ENCODE peak calls at places on chromosome 3, in ten cellular contexts. One of them, this sample, is unnamed.

GRCh38 chr3:46270474-46270873 is 28.2 kb downstream of the CCR3 start:
- DNase-seq in upper lobe of right lung: no peak
- DNase-seq in brain microvascular endothelial cell: no peak
- DNase-seq in NB4: no peak
- DNase-seq in PC-9: no peak
- DNase-seq in fibroblast of pulmonary artery: no peak
- DNase-seq in HCT116: no peak
- DNase-seq in pancreas: no peak
- DNase-seq in PC-3: no peak
- DNase-seq in colonic mucosa: no peak
- DNase-seq in this sample: no peak

GRCh38 chr3:11661052-11661656 is 17.4 kb upstream of the VGLL4 start:
- DNase-seq in upper lobe of right lung: no peak
- DNase-seq in brain microvascular endothelial cell: no peak
- DNase-seq in NB4: no peak
- DNase-seq in PC-9: peak; percentile 13
- DNase-seq in fibroblast of pulmonary artery: peak; percentile 35
- DNase-seq in HCT116: no peak
- DNase-seq in pancreas: no peak
- DNase-seq in PC-3: peak; percentile 39
- DNase-seq in colonic mucosa: no peak
- DNase-seq in this sample: no peak

GRCh38 chr3:180277036-180277435 is 240.3 kb upstream of the PEX5L start:
- DNase-seq in upper lobe of right lung: no peak
- DNase-seq in brain microvascular endothelial cell: no peak
- DNase-seq in NB4: no peak
- DNase-seq in PC-9: no peak
- DNase-seq in fibroblast of pulmonary artery: no peak
- DNase-seq in HCT116: no peak
- DNase-seq in pancreas: no peak
- DNase-seq in PC-3: peak; percentile 85
- DNase-seq in colonic mucosa: no peak
- DNase-seq in this sample: no peak

GRCh38 chr3:48695113-48695753 is 9.5 kb upstream of the NCKIPSD start:
- DNase-seq in upper lobe of right lung: peak; percentile 59
- DNase-seq in brain microvascular endothelial cell: peak; percentile 78
- DNase-seq in NB4: no peak
- DNase-seq in PC-9: peak; percentile 59
- DNase-seq in fibroblast of pulmonary artery: peak; percentile 89
- DNase-seq in HCT116: no peak
- DNase-seq in pancreas: no peak
- DNase-seq in PC-3: no peak
- DNase-seq in colonic mucosa: peak; percentile 54
- DNase-seq in this sample: no peak

GRCh38 chr3:69370156-69370944 is 15.5 kb downstream of the FRMD4B start:
- DNase-seq in upper lobe of right lung: peak; percentile 87
- DNase-seq in brain microvascular endothelial cell: no peak
- DNase-seq in NB4: peak; percentile 2
- DNase-seq in PC-9: peak; percentile 37
- DNase-seq in fibroblast of pulmonary artery: no peak
- DNase-seq in HCT116: no peak
- DNase-seq in pancreas: peak; percentile 70
- DNase-seq in PC-3: peak; percentile 23
- DNase-seq in colonic mucosa: peak; percentile 90
- DNase-seq in this sample: no peak

GRCh38 chr3:160140756-160141155 is 84.5 kb upstream of the C3orf80 start:
- DNase-seq in upper lobe of right lung: no peak
- DNase-seq in brain microvascular endothelial cell: no peak
- DNase-seq in NB4: no peak
- DNase-seq in PC-9: no peak
- DNase-seq in fibroblast of pulmonary artery: no peak
- DNase-seq in HCT116: no peak
- DNase-seq in pancreas: no peak
- DNase-seq in PC-3: no peak
- DNase-seq in colonic mucosa: no peak
- DNase-seq in this sample: no peak

GRCh38 chr3:141308588-141309218 is 59.6 kb upstream of the ZBTB38 start:
- DNase-seq in upper lobe of right lung: peak; percentile 80
- DNase-seq in brain microvascular endothelial cell: peak; percentile 39
- DNase-seq in NB4: no peak
- DNase-seq in PC-9: peak; percentile 69
- DNase-seq in fibroblast of pulmonary artery: peak; percentile 62
- DNase-seq in HCT116: peak; percentile 79
- DNase-seq in pancreas: peak; percentile 83
- DNase-seq in PC-3: peak; percentile 61
- DNase-seq in colonic mucosa: peak; percentile 84
- DNase-seq in this sample: no peak

GRCh38 chr3:72821170-72821781 is 27.0 kb downstream of the SHQ1 start:
- DNase-seq in upper lobe of right lung: no peak
- DNase-seq in brain microvascular endothelial cell: peak; percentile 47
- DNase-seq in NB4: no peak
- DNase-seq in PC-9: no peak
- DNase-seq in fibroblast of pulmonary artery: peak; percentile 43
- DNase-seq in HCT116: no peak
- DNase-seq in pancreas: no peak
- DNase-seq in PC-3: peak; percentile 82
- DNase-seq in colonic mucosa: peak; percentile 77
- DNase-seq in this sample: no peak

GRCh38 chr3:13288732-13289718 is 131.1 kb downstream of the NUP210 start:
- DNase-seq in upper lobe of right lung: peak; percentile 40
- DNase-seq in brain microvascular endothelial cell: no peak
- DNase-seq in NB4: no peak
- DNase-seq in PC-9: no peak
- DNase-seq in fibroblast of pulmonary artery: no peak
- DNase-seq in HCT116: no peak
- DNase-seq in pancreas: no peak
- DNase-seq in PC-3: no peak
- DNase-seq in colonic mucosa: no peak
- DNase-seq in this sample: no peak

GRCh38 chr3:52742418-52743041 is 28.2 kb downstream of the NEK4 start:
- DNase-seq in upper lobe of right lung: no peak
- DNase-seq in brain microvascular endothelial cell: peak; percentile 32
- DNase-seq in NB4: peak; percentile 44
- DNase-seq in PC-9: peak; percentile 0
- DNase-seq in fibroblast of pulmonary artery: peak; percentile 62
- DNase-seq in HCT116: peak; percentile 33
- DNase-seq in pancreas: no peak
- DNase-seq in PC-3: peak; percentile 59
- DNase-seq in colonic mucosa: no peak
- DNase-seq in this sample: no peak

GRCh38 chr3:11145888-11146287 is 8.4 kb upstream of the HRH1 start:
- DNase-seq in upper lobe of right lung: no peak
- DNase-seq in brain microvascular endothelial cell: peak; percentile 89
- DNase-seq in NB4: no peak
- DNase-seq in PC-9: peak; percentile 33
- DNase-seq in fibroblast of pulmonary artery: peak; percentile 87
- DNase-seq in HCT116: peak; percentile 36
- DNase-seq in pancreas: no peak
- DNase-seq in PC-3: peak; percentile 96
- DNase-seq in colonic mucosa: no peak
- DNase-seq in this sample: peak; percentile 79

GRCh38 chr3:99984668-99985067 is 129.6 kb downstream of the FILIP1L start:
- DNase-seq in upper lobe of right lung: no peak
- DNase-seq in brain microvascular endothelial cell: no peak
- DNase-seq in NB4: no peak
- DNase-seq in PC-9: no peak
- DNase-seq in fibroblast of pulmonary artery: no peak
- DNase-seq in HCT116: no peak
- DNase-seq in pancreas: no peak
- DNase-seq in PC-3: no peak
- DNase-seq in colonic mucosa: no peak
- DNase-seq in this sample: no peak

GRCh38 chr3:25831578-25831977 is 41.7 kb downstream of the OXSM start:
- DNase-seq in upper lobe of right lung: no peak
- DNase-seq in brain microvascular endothelial cell: peak; percentile 38
- DNase-seq in NB4: peak; percentile 75
- DNase-seq in PC-9: no peak
- DNase-seq in fibroblast of pulmonary artery: peak; percentile 59
- DNase-seq in HCT116: peak; percentile 31
- DNase-seq in pancreas: no peak
- DNase-seq in PC-3: peak; percentile 46
- DNase-seq in colonic mucosa: no peak
- DNase-seq in this sample: no peak

GRCh38 chr3:37171144-37171543 is 3.2 kb downstream of the LRRFIP2 start:
- DNase-seq in upper lobe of right lung: no peak
- DNase-seq in brain microvascular endothelial cell: no peak
- DNase-seq in NB4: peak; percentile 7
- DNase-seq in PC-9: no peak
- DNase-seq in fibroblast of pulmonary artery: no peak
- DNase-seq in HCT116: no peak
- DNase-seq in pancreas: no peak
- DNase-seq in PC-3: no peak
- DNase-seq in colonic mucosa: peak; percentile 29
- DNase-seq in this sample: no peak

GRCh38 chr3:55524565-55525244 is 37.6 kb upstream of the WNT5A start:
- DNase-seq in upper lobe of right lung: no peak
- DNase-seq in brain microvascular endothelial cell: no peak
- DNase-seq in NB4: no peak
- DNase-seq in PC-9: peak; percentile 55
- DNase-seq in fibroblast of pulmonary artery: peak; percentile 46
- DNase-seq in HCT116: no peak
- DNase-seq in pancreas: no peak
- DNase-seq in PC-3: peak; percentile 95
- DNase-seq in colonic mucosa: no peak
- DNase-seq in this sample: peak; percentile 4

GRCh38 chr3:150761831-150762661 is 923 bp downstream of the SIAH2 start:
- DNase-seq in upper lobe of right lung: peak; percentile 71
- DNase-seq in brain microvascular endothelial cell: peak; percentile 47
- DNase-seq in NB4: peak; percentile 54
- DNase-seq in PC-9: peak; percentile 49
- DNase-seq in fibroblast of pulmonary artery: peak; percentile 48
- DNase-seq in HCT116: no peak
- DNase-seq in pancreas: peak; percentile 86
- DNase-seq in PC-3: peak; percentile 64
- DNase-seq in colonic mucosa: peak; percentile 80
- DNase-seq in this sample: no peak

DNA sequence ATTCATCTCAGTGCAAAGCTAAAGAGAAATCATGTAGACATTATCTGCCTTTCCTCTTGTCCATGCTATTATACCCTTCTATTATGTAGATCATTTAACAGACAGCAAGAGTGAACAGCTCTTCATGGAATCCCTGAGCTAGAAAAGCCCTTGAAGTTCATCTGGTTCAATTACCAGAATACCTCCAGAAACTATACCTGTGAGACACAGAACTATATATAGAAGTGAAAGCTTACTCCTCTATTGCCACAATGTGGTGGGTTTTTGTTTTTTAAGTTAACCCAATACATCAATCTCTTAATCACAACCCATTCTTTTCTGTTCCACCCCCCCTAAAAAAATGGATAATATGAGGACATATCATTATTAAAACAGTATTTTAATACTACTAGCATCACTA is 347.7 kb downstream of the PLCL2 start:
- DNase-seq in upper lobe of right lung: no peak
- DNase-seq in brain microvascular endothelial cell: no peak
- DNase-seq in NB4: no peak
- DNase-seq in PC-9: no peak
- DNase-seq in fibroblast of pulmonary artery: no peak
- DNase-seq in HCT116: no peak
- DNase-seq in pancreas: no peak
- DNase-seq in PC-3: no peak
- DNase-seq in colonic mucosa: no peak
- DNase-seq in this sample: no peak
- TF ChIP-seq CTCF in upper lobe of right lung: no peak
- TF ChIP-seq CTCF in brain microvascular endothelial cell: no peak
- TF ChIP-seq CTCF in NB4: no peak
- TF ChIP-seq CTCF in PC-9: no peak
- TF ChIP-seq CTCF in fibroblast of pulmonary artery: no peak
- TF ChIP-seq CTCF in HCT116: no peak
- TF ChIP-seq CTCF in pancreas: no peak
- TF ChIP-seq CTCF in PC-3: no peak
- TF ChIP-seq CTCF in colonic mucosa: no peak
- TF ChIP-seq CTCF in this sample: no peak

DNA sequence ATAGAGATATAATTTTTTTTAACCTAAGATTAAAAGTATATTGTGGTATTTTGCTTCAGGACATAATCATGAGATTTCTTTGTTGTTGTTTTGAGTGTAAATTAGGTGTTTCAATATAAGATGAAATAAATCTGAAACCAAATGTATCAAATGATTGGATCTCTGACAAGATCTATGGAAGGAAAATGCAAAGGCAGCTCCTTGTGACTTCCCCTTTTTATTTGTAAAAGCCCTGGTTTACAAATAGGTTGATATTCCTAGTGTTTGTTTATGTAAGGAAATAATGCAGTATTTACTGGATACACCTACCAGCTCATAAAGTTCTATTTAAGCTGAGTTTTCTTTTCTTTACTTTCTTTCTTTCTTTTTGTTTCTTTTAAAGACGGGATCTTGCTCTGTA is 35.9 kb downstream of the STT3B start:
- DNase-seq in upper lobe of right lung: no peak
- DNase-seq in brain microvascular endothelial cell: no peak
- DNase-seq in NB4: no peak
- DNase-seq in PC-9: no peak
- DNase-seq in fibroblast of pulmonary artery: no peak
- DNase-seq in HCT116: no peak
- DNase-seq in pancreas: no peak
- DNase-seq in PC-3: no peak
- DNase-seq in colonic mucosa: no peak
- DNase-seq in this sample: no peak
- H3K4me3 ChIP-seq in upper lobe of right lung: no peak overlapping the region
- H3K4me3 ChIP-seq in brain microvascular endothelial cell: no peak overlapping the region
- H3K4me3 ChIP-seq in NB4: no peak overlapping the region
- H3K4me3 ChIP-seq in PC-9: no peak overlapping the region
- H3K4me3 ChIP-seq in fibroblast of pulmonary artery: no peak overlapping the region
- H3K4me3 ChIP-seq in HCT116: no peak overlapping the region
- H3K4me3 ChIP-seq in pancreas: no peak overlapping the region
- H3K4me3 ChIP-seq in PC-3: no peak overlapping the region
- H3K4me3 ChIP-seq in colonic mucosa: no peak overlapping the region
- H3K4me3 ChIP-seq in this sample: no peak overlapping the region

DNA sequence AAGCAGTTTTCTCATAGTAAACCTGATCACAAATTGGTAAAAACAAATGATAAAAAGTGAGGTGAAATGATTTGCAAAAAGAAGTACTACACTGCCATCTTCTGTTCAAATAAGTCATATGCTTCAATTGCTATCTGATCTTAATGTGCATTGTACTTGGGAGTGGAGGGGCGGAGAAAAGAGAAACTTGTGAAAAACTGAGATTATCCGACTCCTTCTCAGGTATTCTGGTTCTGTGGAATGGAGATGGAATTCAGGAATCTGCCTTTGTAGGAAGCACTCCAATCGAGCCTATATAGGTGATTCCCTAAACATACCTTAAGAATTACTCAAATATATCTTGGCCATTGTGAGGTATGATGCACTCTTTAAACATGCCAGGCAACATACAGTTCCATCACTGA is 180.6 kb downstream of the CHL1 start:
- DNase-seq in upper lobe of right lung: no peak
- DNase-seq in brain microvascular endothelial cell: no peak
- DNase-seq in NB4: peak; percentile 36
- DNase-seq in PC-9: no peak
- DNase-seq in fibroblast of pulmonary artery: peak; percentile 18
- DNase-seq in HCT116: no peak
- DNase-seq in pancreas: no peak
- DNase-seq in PC-3: peak; percentile 84
- DNase-seq in colonic mucosa: no peak
- DNase-seq in this sample: no peak
- TF ChIP-seq CTCF in upper lobe of right lung: peak; percentile 36
- TF ChIP-seq CTCF in brain microvascular endothelial cell: peak; percentile 43
- TF ChIP-seq CTCF in NB4: no peak
- TF ChIP-seq CTCF in PC-9: peak; percentile 42
- TF ChIP-seq CTCF in fibroblast of pulmonary artery: peak; percentile 22
- TF ChIP-seq CTCF in HCT116: no peak
- TF ChIP-seq CTCF in pancreas: peak; percentile 21
- TF ChIP-seq CTCF in PC-3: peak; percentile 83
- TF ChIP-seq CTCF in colonic mucosa: no peak
- TF ChIP-seq CTCF in this sample: no peak

GRCh38 chr3:57131210-57131588 is 34.0 kb downstream of the IL17RD start:
- DNase-seq in upper lobe of right lung: no peak
- DNase-seq in brain microvascular endothelial cell: no peak
- DNase-seq in NB4: no peak
- DNase-seq in PC-9: no peak
- DNase-seq in fibroblast of pulmonary artery: no peak
- DNase-seq in HCT116: no peak
- DNase-seq in pancreas: no peak
- DNase-seq in PC-3: no peak
- DNase-seq in colonic mucosa: no peak
- DNase-seq in this sample: no peak
- H3K4me3 ChIP-seq in upper lobe of right lung: no peak overlapping the region
- H3K4me3 ChIP-seq in brain microvascular endothelial cell: no peak overlapping the region
- H3K4me3 ChIP-seq in NB4: no peak overlapping the region
- H3K4me3 ChIP-seq in PC-9: no peak overlapping the region
- H3K4me3 ChIP-seq in fibroblast of pulmonary artery: no peak overlapping the region
- H3K4me3 ChIP-seq in HCT116: no peak overlapping the region
- H3K4me3 ChIP-seq in pancreas: no peak overlapping the region
- H3K4me3 ChIP-seq in PC-3: no peak overlapping the region
- H3K4me3 ChIP-seq in colonic mucosa: no peak overlapping the region
- H3K4me3 ChIP-seq in this sample: no peak overlapping the region

This sample was measured in AG04449.